ENCODE peak calls at places on chromosomes 3 and 15, in nine cellular contexts. B is ovary; J is cardiac muscle cell; C is heart left ventricle; A is CD4-positive, alpha-beta T cell; R is stomach; N is endodermal cell; I is thyroid gland; K is HCT116. Q is an unnamed sample.

GRCh38 chr15:58386641-58387040 is 45.1 kb upstream of the LIPC start:
- DNase-seq in B (no peak), J (no peak), C (no peak), A (no peak), R (no peak), N (no peak), I (no peak), K (no peak), Q (no peak)

GRCh38 chr15:75616766-75617165 is 8.8 kb downstream of the SNUPN start:
- DNase-seq in B (no peak), J (no peak), C (no peak), A (no peak), R (no peak), N (no peak), I (no peak), K (no peak), Q (no peak)

GRCh38 chr3:190504354-190505125 is 9.3 kb upstream of the IL1RAP start:
- DNase-seq in B (no peak), J (peak; percentile 18), C (no peak), A (no peak), R (no peak), N (no peak), I (no peak), K (no peak), Q (no peak)

GRCh38 chr3:157423337-157423736 is 13.3 kb upstream of the PTX3 start:
- DNase-seq in B (no peak), J (no peak), C (no peak), A (no peak), R (no peak), N (no peak), I (no peak), K (no peak), Q (no peak)

GRCh38 chr15:52284164-52284563 is 11.4 kb downstream of the MYO5C start:
- DNase-seq in B (no peak), J (no peak), C (no peak), A (no peak), R (no peak), N (no peak), I (no peak), K (no peak), Q (no peak)

GRCh38 chr15:64825081-64825430 is 391 bp downstream of the PIF1 start:
- DNase-seq in B (no peak), J (no peak), C (no peak), A (no peak), R (no peak), N (peak; percentile 66), I (no peak), K (no peak), Q (no peak)

GRCh38 chr3:194486540-194487288 is at the start of gene ATP13A3:
- DNase-seq in B (peak; percentile 90), J (peak; percentile 93), C (peak; percentile 91), A (peak; percentile 91), R (peak; percentile 93), N (peak; percentile 95), I (peak; percentile 89), K (peak; percentile 61), Q (peak; percentile 93)

GRCh38 chr3:66593978-66594377 is 93.2 kb upstream of the LRIG1 start:
- DNase-seq in B (no peak), J (no peak), C (no peak), A (no peak), R (no peak), N (no peak), I (no peak), K (peak; percentile 68), Q (no peak)

GRCh38 chr3:123813876-123814275 is 70.3 kb downstream of the MYLK start:
- DNase-seq in B (no peak), J (no peak), C (peak; percentile 16), A (no peak), R (no peak), N (peak; percentile 25), I (no peak), K (no peak), Q (no peak)

GRCh38 chr3:11282250-11283125 is 10.3 kb downstream of the ATG7 start:
- DNase-seq in B (peak; percentile 48), J (no peak), C (peak; percentile 57), A (no peak), R (no peak), N (no peak), I (no peak), K (no peak), Q (no peak)

GRCh38 chr3:70488131-70488530 is 175.7 kb upstream of the MDFIC2 start:
- DNase-seq in B (no peak), J (no peak), C (no peak), A (no peak), R (no peak), N (no peak), I (no peak), K (no peak), Q (no peak)

GRCh38 chr3:37526511-37526910 is 335.2 kb upstream of the CTDSPL start:
- DNase-seq in B (peak; percentile 46), J (no peak), C (peak; percentile 85), A (no peak), R (no peak), N (no peak), I (peak; percentile 69), K (no peak), Q (no peak)

GRCh38 chr3:125006190-125006855 is 49.5 kb downstream of the HEG1 start:
- DNase-seq in B (no peak), J (no peak), C (no peak), A (no peak), R (no peak), N (no peak), I (no peak), K (no peak), Q (no peak)

GRCh38 chr3:181851063-181851462 is 139.3 kb downstream of the SOX2 start:
- DNase-seq in B (no peak), J (no peak), C (no peak), A (no peak), R (no peak), N (no peak), I (no peak), K (no peak), Q (no peak)

GRCh38 chr3:79074558-79074957 is 693.2 kb downstream of the ROBO1 start:
- DNase-seq in B (no peak), J (no peak), C (no peak), A (no peak), R (no peak), N (no peak), I (no peak), K (no peak), Q (no peak)
- H3K27me3 ChIP-seq in B (no peaks in the 10 kb centered on the region), J (no peaks in the 10 kb centered on the region), C (no peaks in the 10 kb centered on the region), A (no peaks in the 10 kb centered on the region), R (no peaks in the 10 kb centered on the region), N (no peaks in the 10 kb centered on the region), I (no peaks in the 10 kb centered on the region), K (no peaks in the 10 kb centered on the region), Q (no peaks in the 10 kb centered on the region)

GRCh38 chr3:13882876-13883275 is 3.0 kb upstream of the WNT7A start:
- DNase-seq in B (no peak), J (no peak), C (no peak), A (no peak), R (no peak), N (peak; percentile 18), I (no peak), K (no peak), Q (no peak)

GRCh38 chr3:13883681-13884080 is 3.8 kb upstream of the WNT7A start:
- DNase-seq in B (no peak), J (no peak), C (no peak), A (no peak), R (no peak), N (peak; percentile 22), I (no peak), K (no peak), Q (no peak)

GRCh38 chr3:13886593-13887129 is 6.8 kb upstream of the WNT7A start:
- DNase-seq in B (no peak), J (no peak), C (peak; percentile 4), A (no peak), R (no peak), N (peak; percentile 36), I (no peak), K (no peak), Q (no peak)

GRCh38 chr3:13885704-13886010 is 5.8 kb upstream of the WNT7A start:
- DNase-seq in B (no peak), J (no peak), C (no peak), A (no peak), R (no peak), N (no peak), I (no peak), K (no peak), Q (no peak)

DNA sequence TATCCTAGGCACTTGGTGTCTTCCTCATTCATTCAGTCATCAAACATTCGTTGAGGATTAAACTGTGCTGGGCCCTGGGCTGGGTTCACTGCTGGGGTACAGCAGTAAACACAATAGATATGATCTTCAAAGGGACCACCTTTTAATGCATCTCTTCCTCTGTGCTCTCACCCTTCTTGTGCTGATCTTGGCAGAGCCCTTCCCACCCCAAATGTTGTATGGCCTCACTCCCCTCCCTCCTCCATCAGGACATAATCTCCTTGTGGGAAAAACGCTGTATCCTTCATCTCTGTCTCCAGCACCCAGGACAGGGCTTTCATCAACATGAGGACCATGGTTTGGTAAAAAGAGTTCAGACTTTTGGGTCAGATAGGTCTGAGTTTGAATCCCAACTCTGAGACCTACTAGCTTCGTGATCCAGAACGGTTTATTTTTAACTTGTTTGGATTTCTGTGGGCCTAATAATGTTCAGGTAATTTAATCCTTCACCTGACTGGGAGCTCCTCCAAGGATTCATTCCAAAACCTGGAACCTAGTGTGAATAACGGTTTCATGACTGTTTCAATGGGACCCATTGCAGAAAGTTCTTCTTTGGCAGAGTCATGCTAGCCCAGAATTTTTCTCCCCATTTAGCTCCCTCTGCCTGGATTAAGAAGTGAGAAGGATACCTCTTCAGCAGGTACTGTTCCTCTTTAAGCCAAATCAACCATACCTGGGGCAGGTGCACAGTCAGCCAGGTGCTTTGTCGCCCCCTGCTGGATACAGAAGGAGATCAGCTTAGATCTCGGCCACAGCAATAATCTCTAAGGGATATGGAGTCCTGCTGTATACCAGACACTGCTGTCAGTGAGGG is 5.2 kb upstream of the WNT7A start:
- DNase-seq in B (no peak), J (peak; percentile 67), C (peak; percentile 1), A (peak; percentile 70), R (peak; percentile 68), N (peak; percentile 91), I (peak; percentile 72), K (peak; percentile 56), Q (peak; percentile 71)
- TF ChIP-seq CTCF in B (no peak), J (peak; percentile 61), C (peak; percentile 22), A (peak; percentile 95), R (peak; percentile 51), N (peak; percentile 93), I (peak; percentile 53), K (peak; percentile 90), Q (peak; percentile 88)

GRCh38 chr15:47266556-47266955 is 450.7 kb upstream of the SEMA6D start:
- DNase-seq in B (no peak), J (no peak), C (no peak), A (no peak), R (no peak), N (no peak), I (no peak), K (no peak), Q (no peak)

GRCh38 chr15:47265686-47266085 is 451.6 kb upstream of the SEMA6D start:
- DNase-seq in B (no peak), J (peak; percentile 3), C (no peak), A (no peak), R (no peak), N (no peak), I (no peak), K (no peak), Q (no peak)
- H3K9me3 ChIP-seq in B (no peaks in the 10 kb centered on the region), J (no peaks in the 10 kb centered on the region), C (no peaks in the 10 kb centered on the region), A (peaks cover 8% of the 10 kb centered on the region), R (peaks cover 6% of the 10 kb centered on the region), N (peaks cover 5% of the 10 kb centered on the region), I (no peaks in the 10 kb centered on the region), K (peaks cover 10% of the 10 kb centered on the region), Q (no peaks in the 10 kb centered on the region)

DNA sequence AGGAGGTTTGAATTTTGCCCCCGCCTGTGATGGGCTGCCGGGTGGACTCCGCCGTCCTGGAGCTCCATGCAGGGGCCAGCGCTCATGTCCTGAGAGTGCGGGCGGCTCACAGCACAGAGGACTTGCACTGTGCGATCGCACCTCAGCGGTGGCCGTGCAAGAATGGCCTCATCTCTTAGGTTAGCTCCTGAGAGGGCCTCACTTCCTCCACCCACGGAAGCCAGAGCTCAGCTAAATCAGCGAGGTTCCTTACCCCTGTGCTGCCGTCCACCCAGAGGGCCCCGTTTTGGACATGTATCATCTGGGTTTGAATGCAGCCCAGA is 72.0 kb upstream of the PCSK6 start:
- DNase-seq in B (no peak), J (no peak), C (no peak), A (no peak), R (no peak), N (peak; percentile 24), I (no peak), K (no peak), Q (no peak)
- H3K27me3 ChIP-seq in B (no peaks in the 10 kb centered on the region), J (peaks cover 2% of the 10 kb centered on the region), C (peaks cover 8% of the 10 kb centered on the region), A (peaks cover 8% of the 10 kb centered on the region), R (no peaks in the 10 kb centered on the region), N (no peaks in the 10 kb centered on the region), I (no peaks in the 10 kb centered on the region), K (no peaks in the 10 kb centered on the region), Q (no peaks in the 10 kb centered on the region)